ENCODE peak calls at places on chromosomes 13 and 19, in nine cellular contexts. F is SJSA1; O is testis; M is naive thymus-derived CD4-positive, alpha-beta T cell; A is foreskin fibroblast; E is fibroblast of pulmonary artery; D is hepatocyte; C is right lobe of liver; B is mammary epithelial cell. I is an unnamed sample.

GRCh38 chr13:47671762-47672161 is 329.3 kb downstream of the SUCLA2 start:
- DNase-seq in F (no peak), O (no peak), M (no peak), A (no peak), E (no peak), D (no peak), C (no peak), B (no peak), I (no peak)

GRCh38 chr13:30698023-30698422 is 37.3 kb upstream of the ALOX5AP start:
- DNase-seq in F (no peak), O (no peak), M (no peak), A (no peak), E (peak; percentile 35), D (no peak), C (no peak), B (peak; percentile 20), I (no peak)

GRCh38 chr13:46639033-46639981 is 86.3 kb downstream of the LRCH1 start:
- DNase-seq in F (no peak), O (no peak), M (no peak), A (no peak), E (no peak), D (peak; percentile 8), C (no peak), B (no peak), I (no peak)

GRCh38 chr19:2274937-2275535 is 6.9 kb downstream of the PEAK3 start:
- DNase-seq in F (peak; percentile 78), O (peak; percentile 77), M (peak; percentile 43), A (peak; percentile 66), E (peak; percentile 76), D (peak; percentile 78), C (no peak), B (peak; percentile 44), I (no peak)

GRCh38 chr13:91158015-91158390 is 189.5 kb upstream of the MIR17HG start:
- DNase-seq in F (no peak), O (no peak), M (no peak), A (no peak), E (peak; percentile 8), D (no peak), C (no peak), B (no peak), I (no peak)

GRCh38 chr19:48135411-48135810 is 24.8 kb upstream of the PLA2G4C start:
- DNase-seq in F (no peak), O (no peak), M (no peak), A (no peak), E (no peak), D (peak; percentile 23), C (no peak), B (no peak), I (no peak)

GRCh38 chr19:32404939-32405430 is 585 bp upstream of the DPY19L3 start:
- DNase-seq in F (peak; percentile 58), O (peak; percentile 62), M (no peak), A (no peak), E (peak; percentile 41), D (peak; percentile 58), C (peak; percentile 84), B (no peak), I (no peak)

GRCh38 chr19:55239004-55239403 is 10.4 kb upstream of the TMEM86B start:
- DNase-seq in F (peak; percentile 32), O (no peak), M (no peak), A (no peak), E (no peak), D (no peak), C (no peak), B (no peak), I (no peak)

GRCh38 chr13:93086329-93086728 is 140.3 kb upstream of the GPC6 start:
- DNase-seq in F (no peak), O (no peak), M (no peak), A (no peak), E (no peak), D (peak; percentile 8), C (no peak), B (no peak), I (no peak)

GRCh38 chr19:53485046-53486004 is 17.8 kb downstream of the ZNF813 start:
- DNase-seq in F (no peak), O (no peak), M (no peak), A (no peak), E (no peak), D (no peak), C (no peak), B (no peak), I (no peak)

GRCh38 chr13:41133951-41134350 is 1.3 kb upstream of the KBTBD6 start:
- DNase-seq in F (no peak), O (no peak), M (no peak), A (no peak), E (no peak), D (no peak), C (no peak), B (peak; percentile 58), I (no peak)

GRCh38 chr19:8367327-8368001 is 3.5 kb downstream of the ANGPTL4 start:
- DNase-seq in F (peak; percentile 99), O (peak; percentile 83), M (no peak), A (peak; percentile 97), E (peak; percentile 99), D (peak; percentile 92), C (peak; percentile 94), B (peak; percentile 90), I (peak; percentile 85)

GRCh38 chr19:56543776-56544175 is 5.0 kb downstream of the ZFP28 start:
- DNase-seq in F (no peak), O (no peak), M (no peak), A (no peak), E (no peak), D (no peak), C (no peak), B (no peak), I (no peak)

GRCh38 chr19:56538254-56538760 is 441 bp upstream of the ZFP28 start:
- DNase-seq in F (peak; percentile 61), O (peak; percentile 93), M (peak; percentile 84), A (peak; percentile 86), E (peak; percentile 90), D (peak; percentile 95), C (peak; percentile 86), B (peak; percentile 87), I (peak; percentile 67)

GRCh38 chr19:56537442-56537841 is 1.3 kb upstream of the ZFP28 start:
- DNase-seq in F (no peak), O (no peak), M (no peak), A (no peak), E (no peak), D (no peak), C (no peak), B (no peak), I (no peak)

DNA sequence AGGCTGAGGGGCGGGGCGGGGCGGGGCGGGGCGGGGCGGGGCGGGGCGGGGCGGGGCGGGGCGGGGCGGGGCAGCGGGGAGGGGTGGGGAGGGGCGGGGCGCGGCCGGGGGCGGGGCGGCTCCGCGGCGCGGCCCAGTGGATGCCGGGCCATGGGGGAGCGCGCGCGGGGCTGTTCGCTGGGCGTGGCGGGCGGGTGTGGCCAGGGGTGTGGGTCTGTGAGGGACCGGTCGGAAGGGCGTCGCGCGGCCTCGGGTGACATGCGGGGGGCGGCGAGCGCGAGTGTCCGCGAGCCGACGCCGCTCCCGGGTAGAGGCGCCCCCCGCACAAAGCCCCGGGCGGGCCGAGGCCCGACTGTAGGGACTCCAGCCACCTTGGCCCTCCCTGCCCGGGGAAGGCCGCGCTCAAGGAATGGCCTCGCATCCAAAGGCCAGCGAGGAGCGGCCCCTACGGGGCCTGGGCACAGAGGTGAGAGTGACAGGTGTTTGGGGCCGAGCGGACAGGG is at the start of gene ZFP28:
- DNase-seq in F (peak; percentile 55), O (peak; percentile 88), M (peak; percentile 64), A (no peak), E (no peak), D (no peak), C (peak; percentile 67), B (no peak), I (no peak)
- H3K4me3 ChIP-seq in F (peak within 1 kb of the TSS; percentile 50), O (peak within 1 kb of the TSS; percentile 81), M (peak within 1 kb of the TSS; percentile 87), A (peak within 1 kb of the TSS; percentile 75), E (peak within 1 kb of the TSS; percentile 81), D (peak within 1 kb of the TSS; percentile 96), C (peak within 1 kb of the TSS; percentile 45), B (peak within 1 kb of the TSS; percentile 75), I (peak within 1 kb of the TSS; percentile 77)

GRCh38 chr19:42270346-42271044 is 1.4 kb downstream of the CIC start:
- DNase-seq in F (peak; percentile 69), O (peak; percentile 50), M (peak; percentile 69), A (peak; percentile 73), E (peak; percentile 62), D (no peak), C (peak; percentile 80), B (peak; percentile 94), I (no peak)
- H3K4me3 ChIP-seq in F (peak overlapping the region; percentile 72), O (no peak overlapping the region), M (peak overlapping the region; percentile 84), A (peak overlapping the region; percentile 81), E (peak overlapping the region; percentile 82), D (peak overlapping the region; percentile 9), C (peak overlapping the region; percentile 60), B (peak overlapping the region; percentile 64), I (peak overlapping the region; percentile 66)

GRCh38 chr19:58010507-58010906 is 7.9 kb upstream of the ZNF606 start:
- DNase-seq in F (no peak), O (no peak), M (no peak), A (no peak), E (no peak), D (no peak), C (no peak), B (no peak), I (no peak)

GRCh38 chr19:58003153-58003828 is 671 bp upstream of the ZNF606 start:
- DNase-seq in F (no peak), O (peak; percentile 44), M (no peak), A (peak; percentile 9), E (no peak), D (no peak), C (no peak), B (no peak), I (no peak)

GRCh38 chr19:58009301-58009665 is 6.7 kb upstream of the ZNF606 start:
- DNase-seq in F (no peak), O (no peak), M (no peak), A (no peak), E (no peak), D (no peak), C (no peak), B (no peak), I (no peak)

GRCh38 chr19:58009666-58010301 is 7.2 kb upstream of the ZNF606 start:
- DNase-seq in F (no peak), O (peak; percentile 93), M (peak; percentile 67), A (peak; percentile 75), E (peak; percentile 86), D (peak; percentile 71), C (peak; percentile 73), B (peak; percentile 84), I (peak; percentile 56)

DNA sequence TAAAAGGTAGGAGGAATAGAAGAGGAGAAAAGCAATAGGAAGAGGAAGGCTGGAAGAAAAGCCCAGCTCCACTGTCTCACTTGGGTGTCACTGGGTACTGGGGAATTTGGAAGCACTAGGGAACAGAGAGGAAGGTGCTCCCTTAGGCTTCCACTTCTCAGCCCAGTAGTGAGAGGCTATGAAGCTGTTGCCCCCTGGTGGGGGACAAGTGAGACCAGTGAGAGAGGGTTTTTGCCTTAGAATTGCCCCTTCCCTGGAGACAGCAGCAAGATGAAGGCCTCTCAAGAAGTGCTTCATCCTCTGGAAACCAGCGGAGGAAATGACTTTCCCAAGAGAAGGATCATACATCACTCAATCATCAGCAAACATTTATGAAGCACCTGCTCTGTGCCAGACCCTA is 4.7 kb upstream of the ZNF606 start:
- DNase-seq in F (no peak), O (no peak), M (no peak), A (no peak), E (peak; percentile 7), D (no peak), C (no peak), B (no peak), I (no peak)
- H3K4me3 ChIP-seq in F (no peak overlapping the region), O (no peak overlapping the region), M (no peak overlapping the region), A (no peak overlapping the region), E (no peak overlapping the region), D (no peak overlapping the region), C (no peak overlapping the region), B (no peak overlapping the region), I (no peak overlapping the region)

GRCh38 chr19:51702754-51703654 is 9.9 kb downstream of the SPACA6 start:
- DNase-seq in F (no peak), O (no peak), M (no peak), A (no peak), E (no peak), D (peak; percentile 54), C (no peak), B (no peak), I (no peak)
- H3K4me3 ChIP-seq in F (no peak overlapping the region), O (peak overlapping the region; percentile 55), M (peak overlapping the region; percentile 98), A (no peak overlapping the region), E (no peak overlapping the region), D (no peak overlapping the region), C (no peak overlapping the region), B (no peak overlapping the region), I (no peak overlapping the region)

I was measured in skeletal muscle cell.